ENCODE peak calls at places on chromosomes 12 and 14, in eight cellular contexts. B is heart left ventricle, Z is suprapubic skin, K is osteocyte, N is transverse colon, Y is pancreas, Q is GM06990, M is cardiac muscle cell. W is an unnamed sample.
A peak's percentile ranks its signal among the peaks of the same experiment; 100 is the strongest.

GRCh38 chr14:25837431-25837950 is 760.3 kb downstream of the NOVA1 start:
- DNase-seq in B (no peak), Z (no peak), K (no peak), N (no peak), Y (no peak), Q (no peak), M (no peak), W (no peak)

GRCh38 chr12:68675098-68675842 is 11.5 kb upstream of the NUP107 start:
- DNase-seq in B (peak; percentile 14), Z (no peak), K (no peak), N (peak; percentile 64), Y (no peak), Q (no peak), M (no peak), W (no peak)

GRCh38 chr14:38616959-38617358 is 361.1 kb upstream of the CLEC14A start:
- DNase-seq in B (no peak), Z (no peak), K (no peak), N (no peak), Y (no peak), Q (no peak), M (no peak), W (no peak)

GRCh38 chr12:104180389-104180788 is 35.2 kb upstream of the TXNRD1 start:
- DNase-seq in B (no peak), Z (no peak), K (no peak), N (no peak), Y (no peak), Q (no peak), M (no peak), W (no peak)

GRCh38 chr12:11650697-11651281 is 1.3 kb downstream of the ETV6 start:
- DNase-seq in B (no peak), Z (no peak), K (peak; percentile 3), N (peak; percentile 15), Y (no peak), Q (no peak), M (peak; percentile 45), W (no peak)

GRCh38 chr14:74516451-74517155 is 23.0 kb downstream of the ISCA2 start:
- DNase-seq in B (no peak), Z (no peak), K (no peak), N (no peak), Y (no peak), Q (no peak), M (no peak), W (no peak)

GRCh38 chr12:67803450-67804034 is 155.0 kb downstream of the DYRK2 start:
- DNase-seq in B (no peak), Z (no peak), K (no peak), N (no peak), Y (no peak), Q (no peak), M (no peak), W (no peak)

GRCh38 chr14:64556526-64556925 is 6.8 kb downstream of the PPP1R36 start:
- DNase-seq in B (no peak), Z (no peak), K (no peak), N (no peak), Y (no peak), Q (no peak), M (peak; percentile 95), W (no peak)

GRCh38 chr12:116508145-116509121 is 50.7 kb upstream of the MAP1LC3B2 start:
- DNase-seq in B (peak; percentile 30), Z (no peak), K (no peak), N (peak; percentile 39), Y (no peak), Q (no peak), M (peak; percentile 54), W (no peak)

GRCh38 chr14:23525611-23526010 is 26.0 kb downstream of the ZFHX2 start:
- DNase-seq in B (no peak), Z (no peak), K (no peak), N (no peak), Y (no peak), Q (no peak), M (no peak), W (no peak)

GRCh38 chr14:64761441-64762043 is 57.3 kb downstream of the PLEKHG3 start:
- DNase-seq in B (no peak), Z (no peak), K (no peak), N (no peak), Y (no peak), Q (no peak), M (no peak), W (no peak)

GRCh38 chr14:74531467-74531866 is 37.9 kb downstream of the ISCA2 start:
- DNase-seq in B (peak; percentile 33), Z (no peak), K (no peak), N (peak; percentile 28), Y (no peak), Q (no peak), M (peak; percentile 74), W (no peak)

GRCh38 chr12:13211859-13212664 is 15.5 kb downstream of the EMP1 start:
- DNase-seq in B (peak; percentile 43), Z (no peak), K (no peak), N (peak; percentile 65), Y (peak; percentile 77), Q (peak; percentile 13), M (peak; percentile 84), W (no peak)

GRCh38 chr14:61765225-61765943 is 3.2 kb downstream of the SNAPC1 start:
- DNase-seq in B (no peak), Z (no peak), K (no peak), N (no peak), Y (no peak), Q (no peak), M (no peak), W (no peak)

GRCh38 chr12:125835852-125836251 is 770.6 kb downstream of the AACS start:
- DNase-seq in B (no peak), Z (no peak), K (no peak), N (no peak), Y (no peak), Q (no peak), M (no peak), W (no peak)

GRCh38 chr12:53755451-53756290 is 3.9 kb upstream of the CISTR start:
- DNase-seq in B (no peak), Z (no peak), K (no peak), N (no peak), Y (no peak), Q (no peak), M (no peak), W (no peak)
- TF ChIP-seq CTCF in B (no peak), Z (no peak), K (no peak), N (no peak), Y (no peak), Q (peak; percentile 25), M (no peak), W (no peak)

DNA sequence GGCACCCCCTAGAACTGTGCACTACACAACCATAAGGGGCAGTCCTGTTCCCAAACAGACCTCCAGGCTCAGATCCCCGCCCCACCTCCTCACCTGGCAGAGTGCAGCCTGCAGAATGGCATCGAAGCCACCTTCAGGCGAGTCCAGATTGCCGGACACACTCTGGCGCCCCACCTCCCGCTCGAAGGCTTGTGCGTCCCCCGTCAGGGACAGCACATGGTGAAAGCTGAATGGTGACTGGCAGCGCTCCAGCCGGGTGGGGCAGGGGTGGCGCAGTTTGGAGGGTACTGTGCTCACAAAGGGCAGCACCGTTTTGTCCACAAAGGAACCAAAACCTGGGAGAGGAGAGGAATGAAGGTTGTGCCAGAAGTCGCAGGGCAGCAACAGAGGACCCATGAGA is 10.6 kb downstream of the ITGB7 start:
- DNase-seq in B (no peak), Z (peak; percentile 75), K (no peak), N (no peak), Y (no peak), Q (no peak), M (no peak), W (no peak)
- TF ChIP-seq CTCF in B (no peak), Z (no peak), K (no peak), N (no peak), Y (no peak), Q (no peak), M (no peak), W (no peak)

GRCh38 chr14:47675239-47675488 is 241 bp downstream of the MDGA2 start:
- DNase-seq in B (no peak), Z (no peak), K (no peak), N (no peak), Y (no peak), Q (no peak), M (no peak), W (no peak)

GRCh38 chr14:47675489-47676300 is at the start of gene MDGA2:
- DNase-seq in B (no peak), Z (no peak), K (no peak), N (no peak), Y (no peak), Q (no peak), M (peak; percentile 21), W (no peak)

GRCh38 chr14:47678993-47679392 is 3.6 kb upstream of the MDGA2 start:
- DNase-seq in B (no peak), Z (no peak), K (no peak), N (no peak), Y (no peak), Q (no peak), M (no peak), W (no peak)

GRCh38 chr14:47676301-47676617 is 854 bp upstream of the MDGA2 start:
- DNase-seq in B (no peak), Z (no peak), K (no peak), N (no peak), Y (no peak), Q (no peak), M (no peak), W (no peak)

GRCh38 chr14:47678157-47678556 is 2.8 kb upstream of the MDGA2 start:
- DNase-seq in B (no peak), Z (no peak), K (no peak), N (no peak), Y (no peak), Q (no peak), M (no peak), W (no peak)
- TF ChIP-seq CTCF in B (no peak), Z (no peak), K (no peak), N (no peak), Y (no peak), Q (no peak), M (no peak), W (no peak)

GRCh38 chr14:93184391-93185332 is at the start of the genes LYSET and MOAP1:
- DNase-seq in B (peak; percentile 90), Z (peak; percentile 94), K (peak; percentile 95), N (peak; percentile 90), Y (peak; percentile 90), Q (peak; percentile 95), M (peak; percentile 88), W (peak; percentile 53)
- TF ChIP-seq CTCF in B (no peak), Z (no peak), K (peak; percentile 42), N (peak; percentile 21), Y (no peak), Q (no peak), M (peak; percentile 9), W (no peak)

GRCh38 chr14:59123975-59124374 is 64.5 kb upstream of the DAAM1 start:
- DNase-seq in B (no peak), Z (no peak), K (no peak), N (no peak), Y (no peak), Q (no peak), M (peak; percentile 40), W (no peak)
- TF ChIP-seq CTCF in B (peak; percentile 13), Z (no peak), K (peak; percentile 60), N (no peak), Y (no peak), Q (peak; percentile 19), M (peak; percentile 31), W (no peak)

GRCh38 chr12:118821386-118821928 is 159.9 kb upstream of the SRRM4 start:
- DNase-seq in B (no peak), Z (no peak), K (no peak), N (no peak), Y (no peak), Q (no peak), M (no peak), W (no peak)
- TF ChIP-seq CTCF in B (no peak), Z (no peak), K (no peak), N (no peak), Y (no peak), Q (no peak), M (no peak), W (no peak)

W was measured in omental fat pad.